ENCODE peak calls at places on chromosome 1, in four cellular contexts. F, L, M and E are unnamed samples. For H3K4me1, the result is how much of the 10 kb centered on the place peaks cover.

GRCh38 chr1:223260712-223261111 is 103.3 kb downstream of the SUSD4 start:
- DNase-seq in M (no peak), F (no peak), L (no peak), E (no peak)

GRCh38 chr1:119068427-119068826 is 72.0 kb downstream of the WARS2 start:
- DNase-seq in M (no peak), L (no peak), F (no peak), E (peak)

GRCh38 chr1:192927496-192927895 is 118.7 kb downstream of the RGS2 start:
- DNase-seq in L (no peak), M (no peak), F (no peak), E (peak)

GRCh38 chr1:29621826-29622435 is 385.6 kb downstream of the PTPRU start:
- DNase-seq in L (no peak), F (no peak), M (no peak), E (no peak)

GRCh38 chr1:15584489-15585363 is at the start of gene AGMAT:
- DNase-seq in L (peak), M (peak), F (peak), E (peak)

GRCh38 chr1:180098242-180098995 is 56.2 kb upstream of the QSOX1 start:
- DNase-seq in M (no peak), F (no peak), L (no peak), E (no peak)

GRCh38 chr1:78383923-78384322 is 106.9 kb upstream of the PTGFR start:
- DNase-seq in L (no peak), F (no peak), M (no peak), E (no peak)

GRCh38 chr1:22553104-22553880 is 10.0 kb upstream of the EPHA8 start:
- DNase-seq in L (no peak), M (peak), F (no peak), E (peak)

GRCh38 chr1:168550971-168551370 is 7.2 kb upstream of the XCL2 start:
- DNase-seq in M (no peak), L (no peak), F (no peak), E (no peak)

GRCh38 chr1:36217667-36218066 is 6.6 kb upstream of the THRAP3 start:
- DNase-seq in F (no peak), L (no peak), M (no peak), E (no peak)

GRCh38 chr1:29793101-29793546 is 556.8 kb downstream of the PTPRU start:
- DNase-seq in F (peak), L (no peak), M (peak), E (peak)

GRCh38 chr1:185420588-185421081 is 103.6 kb upstream of the IVNS1ABP start:
- DNase-seq in M (no peak), L (no peak), F (peak), E (no peak)

GRCh38 chr1:32071758-32072621 is 749 bp upstream of the TMEM39B start:
- DNase-seq in L (no peak), M (no peak), F (no peak), E (no peak)

GRCh38 chr1:153774036-153774435 is 1.2 kb upstream of the SLC27A3 start:
- DNase-seq in L (no peak), M (no peak), F (no peak), E (no peak)
- H3K4me1 ChIP-seq in L (under half), M (under half), F (half or more), E (under half)

GRCh38 chr1:40039245-40039756 is 1.2 kb upstream of the CAP1 start:
- DNase-seq in F (no peak), L (no peak), M (no peak), E (no peak)
- H3K4me1 ChIP-seq in F (half or more), L (under half), M (under half), E (under half)

GRCh38 chr1:199405634-199406196 is 621.8 kb upstream of the NR5A2 start:
- DNase-seq in M (no peak), F (no peak), L (no peak), E (no peak)

GRCh38 chr1:199404191-199404590 is 623.3 kb upstream of the NR5A2 start:
- DNase-seq in L (no peak), F (no peak), M (no peak), E (no peak)

GRCh38 chr1:199404976-199405375 is 622.5 kb upstream of the NR5A2 start:
- DNase-seq in F (no peak), L (no peak), M (no peak), E (no peak)

GRCh38 chr1:199399996-199400714 is 627.4 kb upstream of the NR5A2 start:
- DNase-seq in M (no peak), F (no peak), L (no peak), E (no peak)

DNA sequence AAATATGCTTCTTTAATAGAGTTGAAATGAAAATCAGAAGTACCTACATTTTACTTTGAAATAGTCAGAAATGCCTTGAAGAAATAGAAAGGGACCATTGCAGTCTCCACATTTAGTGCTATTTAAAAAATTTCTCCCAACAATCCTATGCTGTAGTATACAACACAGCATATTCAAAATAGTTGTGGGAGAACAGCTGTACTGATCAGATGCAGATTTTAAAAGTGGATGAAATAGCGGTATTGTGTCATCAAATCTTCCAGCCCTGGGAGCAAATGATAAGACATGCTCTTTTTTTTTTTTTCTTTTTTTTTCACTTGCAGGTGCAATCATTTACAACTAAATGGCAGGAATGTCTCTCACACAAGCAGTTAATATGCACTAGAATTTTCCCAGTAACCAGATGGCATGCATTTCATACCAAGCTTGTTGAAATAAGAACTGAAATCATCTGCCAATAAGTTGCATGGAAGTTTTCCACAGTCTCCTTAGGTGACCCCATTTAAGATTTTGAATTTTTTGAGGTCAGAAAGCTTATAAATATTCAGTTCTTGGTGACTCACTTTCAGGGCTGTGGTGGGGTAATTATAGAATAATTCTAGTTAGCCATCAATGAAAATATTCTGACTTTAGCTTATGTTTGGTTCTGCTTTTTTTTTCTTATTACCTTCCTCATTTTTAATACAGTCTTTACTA is 623.9 kb upstream of the NR5A2 start:
- DNase-seq in L (no peak), M (no peak), F (no peak), E (no peak)
- H3K4me1 ChIP-seq in L (under half), M (under half), F (under half), E (under half)

DNA sequence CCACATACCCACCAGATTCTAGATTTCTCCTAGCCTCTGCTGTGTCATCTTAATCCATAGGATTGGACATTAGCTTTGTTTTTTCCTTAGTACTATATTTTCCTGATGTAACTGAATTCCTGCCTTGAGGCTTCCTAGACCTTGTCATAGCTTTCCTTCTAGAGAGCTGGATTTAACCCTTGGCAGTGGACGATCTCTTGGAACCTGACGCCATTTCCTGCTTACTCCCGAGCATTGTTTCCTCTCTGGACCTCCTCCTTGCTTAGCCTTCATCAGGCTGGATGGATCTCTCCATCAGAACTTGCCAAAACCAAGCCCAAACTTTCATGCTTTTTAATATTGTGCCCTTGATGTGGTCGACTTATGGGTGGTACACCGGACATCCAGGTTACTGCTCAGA is 1.5 kb downstream of the APOBEC4 start:
- DNase-seq in F (no peak), M (no peak), L (no peak), E (no peak)
- H3K4me1 ChIP-seq in F (under half), M (under half), L (under half), E (under half)